ENCODE peak calls at places on chromosomes 12 and 14, in four cellular contexts. E is HepG2, J is K562, P is GM12878. B is an unnamed sample.

GRCh38 chr12:28961948-28962384 is 187.1 kb upstream of the FAR2 start:
- DNase-seq in E (no peak), J (no peak), P (no peak), B (no peak)

GRCh38 chr12:91173139-91173538 is 9.5 kb downstream of the DCN start:
- DNase-seq in E (no peak), J (no peak), P (no peak), B (no peak)

GRCh38 chr12:96402061-96402460 is 1.8 kb upstream of the CDK17 start:
- DNase-seq in E (no peak), J (no peak), P (no peak), B (peak)

GRCh38 chr12:113327000-113327399 is 7.9 kb downstream of the SLC8B1 start:
- DNase-seq in E (no peak), J (no peak), P (no peak), B (no peak)

GRCh38 chr12:68158427-68158826 is 1.1 kb downstream of the IFNG start:
- DNase-seq in E (no peak), J (peak), P (no peak), B (no peak)

GRCh38 chr12:101946233-101946611 is 68.8 kb downstream of the DRAM1 start:
- DNase-seq in E (no peak), J (no peak), P (no peak), B (no peak)

GRCh38 chr12:16245199-16245598 is 32.3 kb downstream of the SLC15A5 start:
- DNase-seq in E (no peak), J (no peak), P (no peak), B (no peak)

GRCh38 chr12:83676896-83677295 is 990.2 kb downstream of the TMTC2 start:
- DNase-seq in E (no peak), J (no peak), P (no peak), B (no peak)

GRCh38 chr14:65073605-65074201 is 28.6 kb downstream of the MAX start:
- DNase-seq in E (peak), J (no peak), P (no peak), B (no peak)

GRCh38 chr12:43104524-43104923 is 447.5 kb downstream of the ADAMTS20 start:
- DNase-seq in E (no peak), J (no peak), P (no peak), B (no peak)

GRCh38 chr12:75812341-75813018 is 219.1 kb downstream of the PHLDA1 start:
- DNase-seq in E (no peak), J (no peak), P (no peak), B (no peak)

GRCh38 chr12:58775396-58775795 is 144.9 kb downstream of the LRIG3 start:
- DNase-seq in E (no peak), J (no peak), P (no peak), B (no peak)

GRCh38 chr14:68811161-68811560 is 18.3 kb upstream of the ZFP36L1 start:
- DNase-seq in E (no peak), J (no peak), P (no peak), B (no peak)

GRCh38 chr14:46580941-46581671 is 70.5 kb downstream of the RPL10L start:
- DNase-seq in E (peak), J (peak), P (no peak), B (peak)

GRCh38 chr14:51094282-51094821 is 553 bp downstream of the TRIM9 start:
- DNase-seq in E (no peak), J (no peak), P (no peak), B (peak)

GRCh38 chr12:132559652-132560420 is 50.5 kb downstream of the LRCOL1 start:
- DNase-seq in E (peak), J (peak), P (no peak), B (peak)

GRCh38 chr14:71532349-71532748 is 399.9 kb upstream of the RGS6 start:
- DNase-seq in E (no peak), J (no peak), P (no peak), B (no peak)

GRCh38 chr14:35637269-35637668 is 103.3 kb downstream of the INSM2 start:
- DNase-seq in E (no peak), J (no peak), P (no peak), B (no peak)

GRCh38 chr14:54182419-54183040 is 214.3 kb upstream of the CDKN3 start:
- DNase-seq in E (peak), J (no peak), P (no peak), B (no peak)

GRCh38 chr12:52628111-52628507 is 9.8 kb upstream of the KRT73 start:
- DNase-seq in E (no peak), J (no peak), P (no peak), B (no peak)

GRCh38 chr12:28486521-28486920 is 296.3 kb downstream of the CCDC91 start:
- DNase-seq in E (no peak), J (no peak), P (no peak), B (no peak)

DNA sequence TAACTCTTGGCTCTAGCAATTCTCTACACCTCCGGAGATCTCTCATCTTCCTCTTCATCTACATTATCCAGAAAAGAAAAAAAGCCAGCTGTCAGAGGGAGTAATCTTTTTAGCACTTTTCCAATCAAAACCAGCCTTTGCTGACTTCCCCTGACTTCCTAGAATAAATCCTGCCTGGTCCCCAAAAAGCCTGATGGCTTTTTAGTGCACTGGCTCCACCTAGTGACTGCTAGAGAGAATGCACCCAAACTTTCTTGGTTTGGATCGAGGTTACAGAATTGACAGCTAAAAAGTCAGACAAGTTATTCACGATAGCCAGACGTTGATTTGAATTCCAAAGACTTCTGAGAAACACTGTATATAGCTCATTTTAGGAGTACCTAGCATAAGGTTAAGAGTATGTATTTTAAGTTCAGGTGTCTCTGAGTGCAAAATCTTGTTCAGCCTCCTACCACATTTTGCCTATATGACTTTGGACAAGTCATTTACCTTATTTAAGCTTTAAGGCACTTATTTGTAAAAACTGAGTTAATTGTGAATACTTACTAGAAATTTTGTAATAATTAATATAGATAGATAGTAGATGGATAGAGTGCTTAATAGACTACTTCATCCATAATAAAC is 185.7 kb upstream of the GRIN2B start:
- DNase-seq in E (peak), J (peak), P (no peak), B (peak)
- TF ChIP-seq CBFB in E (no peak), J (no peak), P (no peak), B (no peak)

DNA sequence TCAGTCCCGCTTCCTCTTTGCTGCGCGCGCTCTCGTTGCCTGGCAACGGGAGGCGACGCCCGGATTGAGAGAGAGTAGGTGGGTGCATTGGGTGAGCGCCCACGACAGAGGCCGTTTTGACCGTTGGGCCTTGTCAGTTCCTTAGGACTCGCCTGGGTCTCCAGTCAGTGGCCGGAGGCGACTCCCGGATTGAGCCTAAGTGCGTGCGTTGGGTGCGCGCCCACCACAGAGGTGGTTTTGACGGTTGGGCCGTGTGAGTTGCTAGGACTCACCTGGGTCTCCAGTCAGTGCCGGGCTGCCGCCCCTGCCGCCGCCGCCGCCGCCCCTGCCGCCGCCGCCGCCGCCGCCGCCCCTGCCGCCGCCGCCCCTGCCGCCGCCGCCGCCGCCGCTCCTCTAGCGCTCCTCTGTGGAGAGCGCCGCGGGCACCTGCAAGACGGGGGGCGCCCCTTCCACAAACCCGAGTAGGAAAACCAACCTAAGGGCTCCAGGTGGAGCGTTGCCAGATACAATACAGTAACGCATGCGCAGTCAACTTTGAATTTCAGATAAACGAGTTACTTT is 37.2 kb downstream of the APOBEC1 start:
- DNase-seq in E (no peak), J (no peak), P (no peak), B (peak)
- TF ChIP-seq CBFB in E (no peak), J (no peak), P (no peak), B (no peak)

GRCh38 chr12:70197362-70197744 is 45.9 kb upstream of the CNOT2 start:
- DNase-seq in E (no peak), J (no peak), P (no peak), B (no peak)
- TF ChIP-seq CBFB in E (no peak), J (no peak), P (no peak), B (no peak)

GRCh38 chr14:32702088-32702487 is 236.6 kb upstream of the NPAS3 start:
- DNase-seq in E (no peak), J (no peak), P (no peak), B (no peak)

GRCh38 chr14:32701475-32701874 is 237.2 kb upstream of the NPAS3 start:
- DNase-seq in E (no peak), J (no peak), P (no peak), B (no peak)

GRCh38 chr14:32698831-32699230 is 239.8 kb upstream of the NPAS3 start:
- DNase-seq in E (no peak), J (no peak), P (no peak), B (no peak)

GRCh38 chr14:32703246-32703645 is 235.4 kb upstream of the NPAS3 start:
- DNase-seq in E (no peak), J (no peak), P (no peak), B (no peak)

GRCh38 chr14:32702571-32702970 is 236.1 kb upstream of the NPAS3 start:
- DNase-seq in E (no peak), J (no peak), P (no peak), B (peak)
- TF ChIP-seq CBFB in E (no peak), J (no peak), P (no peak), B (no peak)

GRCh38 chr12:26406391-26406790 is 211.0 kb downstream of the SSPN start:
- DNase-seq in E (no peak), J (no peak), P (no peak), B (no peak)
- TF ChIP-seq CBFB in E (no peak), J (no peak), P (no peak), B (no peak)

GRCh38 chr12:100591979-100592378 is 18.5 kb downstream of the GAS2L3 start:
- DNase-seq in E (peak), J (no peak), P (no peak), B (no peak)

DNA sequence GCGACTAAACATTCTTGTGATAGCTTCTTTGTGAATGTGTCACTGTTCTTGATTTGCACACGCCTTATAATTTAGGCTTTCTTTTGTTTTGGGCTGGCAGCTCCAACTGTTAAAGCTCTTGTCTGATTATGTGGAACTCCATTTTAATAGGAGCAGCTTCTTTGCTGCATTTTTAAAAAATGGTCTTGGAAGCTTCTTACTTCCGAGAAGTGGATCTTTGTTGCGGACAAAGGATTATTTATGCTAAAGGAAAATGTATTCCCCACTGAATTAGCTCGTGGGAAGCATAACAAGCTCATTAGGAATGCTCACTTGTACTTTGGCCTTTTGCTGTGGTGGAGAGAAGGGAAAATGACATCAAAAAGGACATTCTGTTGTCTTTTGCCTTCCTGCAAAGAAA is 20.0 kb downstream of the GAS2L3 start:
- DNase-seq in E (peak), J (no peak), P (no peak), B (no peak)
- TF ChIP-seq CBFB in E (no peak), J (no peak), P (no peak), B (no peak)

DNA sequence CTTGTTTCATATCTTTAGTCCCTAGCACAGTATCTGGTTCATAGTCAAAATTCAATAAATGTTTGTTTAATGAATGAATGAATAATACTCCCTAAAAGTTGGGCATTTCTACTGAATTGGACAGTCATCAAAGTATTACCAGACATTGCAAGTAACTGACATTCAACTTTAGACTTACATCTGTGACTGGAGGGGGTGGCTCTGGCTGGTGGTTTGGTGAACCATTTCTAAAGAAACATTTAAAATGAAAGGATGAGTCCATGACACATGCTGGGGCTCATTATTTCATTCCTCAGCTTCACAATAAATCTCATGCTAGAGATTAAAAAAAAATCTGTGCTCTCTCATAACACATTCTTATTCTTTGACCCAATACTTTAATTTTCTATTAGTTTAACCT is 20.6 kb upstream of the CSRNP2 start:
- DNase-seq in E (no peak), J (no peak), P (no peak), B (no peak)
- TF ChIP-seq CBFB in E (no peak), J (no peak), P (no peak), B (no peak)

DNA sequence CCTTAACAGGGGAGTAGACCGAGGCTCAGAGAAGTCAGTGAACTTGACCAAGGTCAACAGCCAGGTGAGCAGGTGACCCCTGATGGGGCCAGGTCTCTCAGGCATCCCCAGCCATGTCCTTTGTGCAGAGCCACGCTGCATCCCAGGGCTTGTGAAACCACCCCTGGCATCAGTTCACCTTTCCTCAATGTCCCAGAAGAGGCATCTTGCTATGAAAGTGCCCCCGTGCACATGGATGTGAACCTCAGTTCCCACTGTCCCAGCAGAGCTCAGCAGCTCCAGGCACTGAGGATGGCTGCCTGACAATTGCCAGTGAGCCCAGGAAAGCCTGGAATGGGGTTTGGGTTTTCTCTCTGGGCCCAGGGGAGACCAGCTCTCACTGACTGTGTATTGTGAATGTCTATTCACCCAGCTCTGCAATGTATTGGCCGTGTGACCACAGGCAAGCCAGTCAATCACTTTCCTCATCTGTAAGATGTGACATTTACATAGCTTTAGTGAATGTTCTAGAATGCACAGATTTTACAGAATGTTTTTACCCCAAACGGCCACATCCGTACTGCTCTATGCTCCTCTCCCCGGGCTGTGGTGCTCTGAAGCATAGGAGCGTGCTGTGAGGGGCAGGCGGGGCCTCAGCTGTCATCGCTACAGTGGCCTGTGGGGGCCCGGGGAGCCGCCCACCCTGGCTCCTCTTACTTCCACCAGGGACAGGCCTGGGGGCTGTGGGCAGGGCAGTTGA is 4.9 kb downstream of the CACNA2D4 start:
- DNase-seq in E (no peak), J (no peak), P (no peak), B (no peak)
- TF ChIP-seq CBFB in E (no peak), J (no peak), P (no peak), B (no peak)

GRCh38 chr12:50947932-50948331 is 4.4 kb upstream of the HIGD1C start:
- DNase-seq in E (no peak), J (no peak), P (no peak), B (no peak)

GRCh38 chr12:50948798-50949197 is 3.5 kb upstream of the HIGD1C start:
- DNase-seq in E (no peak), J (no peak), P (no peak), B (no peak)

GRCh38 chr12:50952510-50952909 is at the start of gene HIGD1C:
- DNase-seq in E (no peak), J (no peak), P (no peak), B (no peak)

GRCh38 chr12:50949801-50950302 is 2.5 kb upstream of the HIGD1C start:
- DNase-seq in E (no peak), J (no peak), P (no peak), B (no peak)

GRCh38 chr12:50951112-50951511 is 1.2 kb upstream of the HIGD1C start:
- DNase-seq in E (no peak), J (no peak), P (no peak), B (no peak)
- TF ChIP-seq CBFB in E (no peak), J (no peak), P (no peak), B (no peak)

GRCh38 chr12:121754836-121755235 is 38.7 kb downstream of the RHOF start:
- DNase-seq in E (no peak), J (no peak), P (no peak), B (no peak)
- TF ChIP-seq CBFB in E (no peak), J (no peak), P (no peak), B (no peak)

B was measured in WTC11.